ENCODE peak calls at places on chromosomes 3 and 15, in seven cellular contexts. One of them, this sample, is unnamed.

GRCh38 chr15:77048135-77048866 is 22.6 kb downstream of the TSPAN3 start:
- DNase-seq in endothelial cell: no peak
- DNase-seq in brain pericyte: no peak
- DNase-seq in stimulated activated naive CD8-positive, alpha-beta T cell treated with anti-CD3 and anti-CD28 coated beads, Interleukin-15, amount 100 ng/mL, for 72 hours: no peak
- DNase-seq in bronchial epithelial cell: no peak
- DNase-seq in choroid plexus epithelial cell: no peak
- DNase-seq in type B pancreatic cell: no peak
- DNase-seq in this sample: no peak

GRCh38 chr3:131688370-131688769 is 185.6 kb upstream of the MRPL3 start:
- DNase-seq in endothelial cell: no peak
- DNase-seq in brain pericyte: no peak
- DNase-seq in stimulated activated naive CD8-positive, alpha-beta T cell treated with anti-CD3 and anti-CD28 coated beads, Interleukin-15, amount 100 ng/mL, for 72 hours: no peak
- DNase-seq in bronchial epithelial cell: peak; percentile 80
- DNase-seq in choroid plexus epithelial cell: peak; percentile 23
- DNase-seq in type B pancreatic cell: no peak
- DNase-seq in this sample: no peak

GRCh38 chr3:171013822-171014748 is 12.4 kb downstream of the SLC2A2 start:
- DNase-seq in endothelial cell: no peak
- DNase-seq in brain pericyte: no peak
- DNase-seq in stimulated activated naive CD8-positive, alpha-beta T cell treated with anti-CD3 and anti-CD28 coated beads, Interleukin-15, amount 100 ng/mL, for 72 hours: no peak
- DNase-seq in bronchial epithelial cell: no peak
- DNase-seq in choroid plexus epithelial cell: peak; percentile 57
- DNase-seq in type B pancreatic cell: no peak
- DNase-seq in this sample: no peak

GRCh38 chr3:134432236-134432635 is 53.5 kb downstream of the ANAPC13 start:
- DNase-seq in endothelial cell: no peak
- DNase-seq in brain pericyte: no peak
- DNase-seq in stimulated activated naive CD8-positive, alpha-beta T cell treated with anti-CD3 and anti-CD28 coated beads, Interleukin-15, amount 100 ng/mL, for 72 hours: no peak
- DNase-seq in bronchial epithelial cell: no peak
- DNase-seq in choroid plexus epithelial cell: no peak
- DNase-seq in type B pancreatic cell: no peak
- DNase-seq in this sample: no peak

GRCh38 chr3:147654827-147655226 is 245.7 kb downstream of the ZIC1 start:
- DNase-seq in endothelial cell: no peak
- DNase-seq in brain pericyte: no peak
- DNase-seq in stimulated activated naive CD8-positive, alpha-beta T cell treated with anti-CD3 and anti-CD28 coated beads, Interleukin-15, amount 100 ng/mL, for 72 hours: no peak
- DNase-seq in bronchial epithelial cell: no peak
- DNase-seq in choroid plexus epithelial cell: peak; percentile 36
- DNase-seq in type B pancreatic cell: no peak
- DNase-seq in this sample: no peak

GRCh38 chr3:36786921-36787890 is 22.9 kb upstream of the DCLK3 start:
- DNase-seq in endothelial cell: no peak
- DNase-seq in brain pericyte: no peak
- DNase-seq in stimulated activated naive CD8-positive, alpha-beta T cell treated with anti-CD3 and anti-CD28 coated beads, Interleukin-15, amount 100 ng/mL, for 72 hours: no peak
- DNase-seq in bronchial epithelial cell: no peak
- DNase-seq in choroid plexus epithelial cell: no peak
- DNase-seq in type B pancreatic cell: no peak
- DNase-seq in this sample: no peak

GRCh38 chr15:58369261-58369699 is 62.5 kb upstream of the LIPC start:
- DNase-seq in endothelial cell: no peak
- DNase-seq in brain pericyte: peak; percentile 40
- DNase-seq in stimulated activated naive CD8-positive, alpha-beta T cell treated with anti-CD3 and anti-CD28 coated beads, Interleukin-15, amount 100 ng/mL, for 72 hours: peak; percentile 39
- DNase-seq in bronchial epithelial cell: no peak
- DNase-seq in choroid plexus epithelial cell: peak; percentile 84
- DNase-seq in type B pancreatic cell: no peak
- DNase-seq in this sample: peak; percentile 52

GRCh38 chr3:20930034-20930433 is 744.0 kb upstream of the SGO1 start:
- DNase-seq in endothelial cell: peak; percentile 26
- DNase-seq in brain pericyte: no peak
- DNase-seq in stimulated activated naive CD8-positive, alpha-beta T cell treated with anti-CD3 and anti-CD28 coated beads, Interleukin-15, amount 100 ng/mL, for 72 hours: no peak
- DNase-seq in bronchial epithelial cell: peak; percentile 41
- DNase-seq in choroid plexus epithelial cell: peak; percentile 11
- DNase-seq in type B pancreatic cell: no peak
- DNase-seq in this sample: no peak

GRCh38 chr15:42591238-42591936 is 16.0 kb downstream of the STARD9 start:
- DNase-seq in endothelial cell: no peak
- DNase-seq in brain pericyte: no peak
- DNase-seq in stimulated activated naive CD8-positive, alpha-beta T cell treated with anti-CD3 and anti-CD28 coated beads, Interleukin-15, amount 100 ng/mL, for 72 hours: no peak
- DNase-seq in bronchial epithelial cell: peak; percentile 31
- DNase-seq in choroid plexus epithelial cell: peak; percentile 71
- DNase-seq in type B pancreatic cell: no peak
- DNase-seq in this sample: no peak

This sample was measured in smooth muscle cell of the brain vasculature.